ENCODE peak calls at places on chromosomes 1 and 21, in four cellular contexts. A is CMK; G is naive thymus-derived CD8-positive, alpha-beta T cell; R is activated gamma-delta T cell treated with Interleukin-2 at 50 U/mL for 16 hours. Z is an unnamed sample.

GRCh38 chr1:227559499-227559898 is 3.9 kb upstream of the ZNF678 start:
- DNase-seq in R (no peak), G (no peak), A (no peak), Z (no peak)

GRCh38 chr1:222084996-222085395 is 343.1 kb upstream of the DUSP10 start:
- DNase-seq in A (no peak), R (no peak), G (no peak), Z (no peak)

GRCh38 chr1:71548398-71548797 is 467.6 kb upstream of the ZRANB2 start:
- DNase-seq in G (no peak), R (no peak), A (no peak), Z (no peak)

GRCh38 chr1:194289569-194290266 is 1103.3 kb upstream of the B3GALT2 start:
- DNase-seq in A (no peak), R (peak), G (peak), Z (no peak)

GRCh38 chr1:151612506-151613274 is 840 bp downstream of the SNX27 start:
- DNase-seq in R (no peak), A (no peak), G (no peak), Z (peak)

GRCh38 chr1:55062801-55063561 is 23.6 kb downstream of the PCSK9 start:
- DNase-seq in A (no peak), R (no peak), G (no peak), Z (no peak)

GRCh38 chr21:31117046-31117916 is 79.0 kb upstream of the KRTAP19-8 start:
- DNase-seq in R (no peak), G (no peak), A (no peak), Z (no peak)

GRCh38 chr1:111803951-111804350 is 48.2 kb downstream of the DDX20 start:
- DNase-seq in A (no peak), G (no peak), R (no peak), Z (no peak)

GRCh38 chr21:45381865-45382697 is 22.9 kb upstream of the COL18A1 start:
- DNase-seq in R (no peak), G (no peak), A (no peak), Z (peak)

GRCh38 chr21:44024895-44025353 is 12.8 kb downstream of the TRAPPC10 start:
- DNase-seq in G (no peak), R (no peak), A (no peak), Z (no peak)